ENCODE peak calls at places on chromosomes 16 and 17, in four cellular contexts. R, D, F and S are unnamed samples.

GRCh38 chr16:71784093-71784492 is 24.5 kb downstream of the AP1G1 start:
- DNase-seq in R (no peak), D (no peak), F (no peak), S (no peak)

GRCh38 chr17:1709971-1710806 is at the start of gene TLCD2:
- DNase-seq in R (peak), D (peak), F (peak), S (no peak)

GRCh38 chr16:1964046-1964505 is 550 bp downstream of the RPS2 start:
- DNase-seq in R (no peak), D (peak), F (no peak), S (no peak)

GRCh38 chr17:14320734-14321475 is 20.0 kb downstream of the HS3ST3B1 start:
- DNase-seq in R (no peak), D (no peak), F (no peak), S (no peak)

GRCh38 chr16:58678716-58679115 is 5.9 kb downstream of the SLC38A7 start:
- DNase-seq in R (no peak), D (no peak), F (no peak), S (no peak)

GRCh38 chr16:69932228-69932627 is 18.9 kb upstream of the CLEC18A start:
- DNase-seq in R (no peak), D (no peak), F (no peak), S (no peak)

GRCh38 chr17:17694229-17695081 is 13.2 kb downstream of the RAI1 start:
- DNase-seq in R (peak), D (peak), F (peak), S (no peak)

GRCh38 chr17:78940708-78941107 is 15.5 kb upstream of the TIMP2 start:
- DNase-seq in R (no peak), D (no peak), F (no peak), S (no peak)

GRCh38 chr17:81044428-81044763 is 9.4 kb downstream of the BAIAP2 start:
- DNase-seq in R (no peak), D (no peak), F (no peak), S (no peak)

GRCh38 chr17:41689497-41690299 is 1.0 kb downstream of the EIF1 start:
- DNase-seq in R (no peak), D (no peak), F (no peak), S (no peak)

GRCh38 chr16:1643521-1643920 is 31.4 kb downstream of the CRAMP1 start:
- DNase-seq in R (no peak), D (no peak), F (no peak), S (no peak)

GRCh38 chr17:13601776-13602551 is at the start of gene HS3ST3A1:
- DNase-seq in R (peak), D (peak), F (peak), S (peak)

GRCh38 chr17:34011599-34011998 is 243.5 kb upstream of the CCL2 start:
- DNase-seq in R (no peak), D (no peak), F (no peak), S (peak)

GRCh38 chr17:78401246-78401645 is 22.8 kb downstream of the PGS1 start:
- DNase-seq in R (peak), D (peak), F (no peak), S (no peak)

GRCh38 chr17:59634632-59635561 is 15.2 kb downstream of the CLTC start:
- DNase-seq in R (no peak), D (no peak), F (no peak), S (no peak)

GRCh38 chr17:82314012-82314720 is 3.2 kb downstream of the CD7 start:
- DNase-seq in R (no peak), D (peak), F (no peak), S (no peak)

GRCh38 chr16:58471209-58471975 is 28.6 kb upstream of the NDRG4 start:
- DNase-seq in R (no peak), D (no peak), F (no peak), S (no peak)

GRCh38 chr16:81175325-81175891 is 63.1 kb upstream of the BCO1 start:
- DNase-seq in R (peak), D (no peak), F (no peak), S (no peak)

GRCh38 chr17:36920032-36921000 is 17.0 kb upstream of the LHX1 start:
- DNase-seq in R (peak), D (no peak), F (no peak), S (no peak)

GRCh38 chr17:58997756-58998553 is 108.7 kb downstream of the TRIM37 start:
- DNase-seq in R (no peak), D (no peak), F (no peak), S (no peak)

GRCh38 chr16:3770530-3770929 is 53.2 kb upstream of the TRAP1 start:
- DNase-seq in R (no peak), D (peak), F (no peak), S (no peak)

GRCh38 chr16:2447920-2448583 is 11.9 kb upstream of the TEDC2 start:
- DNase-seq in R (no peak), D (no peak), F (no peak), S (no peak)

GRCh38 chr17:47621293-47622178 is 28.2 kb upstream of the KPNB1 start:
- DNase-seq in R (peak), D (no peak), F (no peak), S (peak)

GRCh38 chr16:71711789-71712188 is 12.7 kb downstream of the PHLPP2 start:
- DNase-seq in R (no peak), D (no peak), F (no peak), S (no peak)

GRCh38 chr17:82670661-82671060 is 22.4 kb upstream of the WDR45B start:
- DNase-seq in R (no peak), D (peak), F (no peak), S (no peak)

GRCh38 chr17:49162866-49163265 is 30.3 kb downstream of the B4GALNT2 start:
- DNase-seq in R (no peak), D (no peak), F (no peak), S (no peak)

GRCh38 chr17:33389506-33390141 is 96.5 kb upstream of the ASIC2 start:
- DNase-seq in R (peak), D (no peak), F (no peak), S (no peak)

GRCh38 chr17:65888649-65889048 is 303.3 kb downstream of the CEP112 start:
- DNase-seq in R (no peak), D (no peak), F (no peak), S (no peak)

GRCh38 chr17:49928826-49929475 is 40.0 kb upstream of the DLX4 start:
- DNase-seq in R (peak), D (no peak), F (no peak), S (no peak)

DNA sequence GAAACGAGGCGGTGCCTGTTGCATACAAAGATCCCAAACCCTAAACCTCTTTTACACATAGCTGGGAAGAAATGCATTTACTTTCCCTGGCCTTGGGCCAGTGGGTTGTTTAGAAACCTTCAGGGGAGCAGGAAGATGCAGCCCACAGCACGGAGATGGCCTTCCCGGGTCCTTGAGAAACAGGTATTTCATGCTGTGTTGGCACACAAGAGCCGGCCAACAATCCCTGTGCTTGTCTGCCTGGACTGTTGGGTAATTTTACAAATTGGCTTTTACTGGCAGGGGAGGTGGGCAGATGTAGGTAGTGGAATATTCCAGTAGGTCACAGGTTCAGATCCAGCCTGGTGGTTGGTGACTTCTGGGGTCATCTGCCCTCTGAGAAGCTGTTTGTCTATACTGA is 148.0 kb downstream of the FOXL1 start:
- DNase-seq in R (no peak), D (no peak), F (no peak), S (no peak)
- TF ChIP-seq CTCF in R (no peak), D (no peak), F (no peak), S (no peak)

GRCh38 chr17:7334938-7335538 is 1.3 kb upstream of the ACAP1 start:
- DNase-seq in R (no peak), D (peak), F (no peak), S (no peak)

GRCh38 chr17:7341842-7342241 is 5.5 kb downstream of the ACAP1 start:
- DNase-seq in R (no peak), D (no peak), F (no peak), S (no peak)

GRCh38 chr17:7336240-7337175 is at the start of gene ACAP1:
- DNase-seq in R (no peak), D (no peak), F (no peak), S (no peak)

GRCh38 chr17:7343250-7343649 is 6.9 kb downstream of the ACAP1 start:
- DNase-seq in R (no peak), D (no peak), F (no peak), S (no peak)

GRCh38 chr17:7340179-7340578 is 3.9 kb downstream of the ACAP1 start:
- DNase-seq in R (no peak), D (no peak), F (no peak), S (no peak)
- TF ChIP-seq CTCF in R (no peak), D (no peak), F (no peak), S (no peak)

DNA sequence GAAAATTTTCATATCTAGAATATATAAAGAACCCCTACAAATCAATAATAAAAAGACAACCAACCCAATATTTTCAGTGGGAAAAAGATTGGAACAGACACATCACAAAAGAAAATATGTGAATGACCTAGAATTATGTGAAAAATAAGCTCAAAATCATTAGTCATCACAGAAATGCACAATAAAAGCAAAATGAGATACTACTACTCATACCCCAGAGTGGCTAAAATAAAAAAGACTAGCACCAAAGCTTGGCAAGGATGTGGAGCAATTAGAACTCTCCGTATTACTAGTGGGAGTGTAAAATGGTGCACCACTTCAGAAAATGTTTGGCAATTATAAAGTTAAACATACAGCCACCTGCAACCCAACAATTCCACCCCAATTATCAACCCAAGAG is 48.0 kb upstream of the CDH5 start:
- DNase-seq in R (no peak), D (no peak), F (no peak), S (no peak)
- TF ChIP-seq CTCF in R (no peak), D (no peak), F (no peak), S (no peak)

GRCh38 chr16:88608076-88608475 is 30.3 kb upstream of the IL17C start:
- DNase-seq in R (no peak), D (no peak), F (no peak), S (no peak)

GRCh38 chr16:88613293-88613692 is 25.1 kb upstream of the IL17C start:
- DNase-seq in R (no peak), D (no peak), F (no peak), S (no peak)

GRCh38 chr16:88611220-88611821 is 27.1 kb upstream of the IL17C start:
- DNase-seq in R (no peak), D (no peak), F (no peak), S (no peak)

GRCh38 chr16:88606146-88606757 is 32.1 kb upstream of the IL17C start:
- DNase-seq in R (no peak), D (no peak), F (no peak), S (no peak)

DNA sequence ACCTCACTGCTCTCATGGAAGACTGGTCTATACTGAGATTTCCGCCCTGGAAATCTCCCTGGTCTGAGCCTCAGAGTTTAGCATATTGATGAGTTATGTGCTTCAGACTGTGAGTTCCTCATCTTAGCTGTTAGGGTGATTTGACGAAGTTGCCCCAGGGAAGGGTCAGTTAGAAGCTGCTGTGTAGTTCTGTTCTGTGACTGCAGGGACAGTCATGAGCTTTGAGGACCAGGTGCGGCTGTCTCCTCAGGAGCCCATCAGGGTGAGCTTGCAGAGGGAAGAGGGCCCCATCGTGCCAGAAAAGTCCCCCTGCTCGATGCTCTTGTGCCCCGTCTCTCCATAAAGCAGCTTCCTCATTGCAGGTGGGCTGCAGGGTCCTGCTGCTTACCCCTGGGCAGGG is 28.3 kb upstream of the IL17C start:
- DNase-seq in R (no peak), D (no peak), F (no peak), S (no peak)
- TF ChIP-seq CTCF in R (no peak), D (no peak), F (peak), S (no peak)

DNA sequence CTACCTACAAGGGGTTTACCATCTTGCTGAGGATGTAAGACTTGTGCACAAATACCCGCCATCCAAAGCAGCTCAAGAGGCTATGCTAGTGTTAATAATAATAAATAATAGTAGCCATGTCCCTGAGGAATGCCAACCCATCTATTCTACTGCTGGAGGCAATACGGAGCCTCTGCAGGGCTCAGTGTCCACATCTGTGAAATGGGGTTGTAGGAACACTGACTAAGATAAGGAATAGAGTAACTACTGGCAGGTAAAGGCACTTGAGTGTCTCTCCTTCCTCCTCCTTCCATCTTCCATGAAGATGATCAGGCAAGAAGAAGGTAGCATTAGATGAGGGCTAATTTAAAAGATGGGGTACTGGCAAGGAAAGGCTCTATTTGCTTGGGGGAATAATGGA is 295.3 kb downstream of the SLC39A11 start:
- DNase-seq in R (no peak), D (no peak), F (no peak), S (no peak)
- TF ChIP-seq CTCF in R (no peak), D (no peak), F (no peak), S (no peak)

DNA sequence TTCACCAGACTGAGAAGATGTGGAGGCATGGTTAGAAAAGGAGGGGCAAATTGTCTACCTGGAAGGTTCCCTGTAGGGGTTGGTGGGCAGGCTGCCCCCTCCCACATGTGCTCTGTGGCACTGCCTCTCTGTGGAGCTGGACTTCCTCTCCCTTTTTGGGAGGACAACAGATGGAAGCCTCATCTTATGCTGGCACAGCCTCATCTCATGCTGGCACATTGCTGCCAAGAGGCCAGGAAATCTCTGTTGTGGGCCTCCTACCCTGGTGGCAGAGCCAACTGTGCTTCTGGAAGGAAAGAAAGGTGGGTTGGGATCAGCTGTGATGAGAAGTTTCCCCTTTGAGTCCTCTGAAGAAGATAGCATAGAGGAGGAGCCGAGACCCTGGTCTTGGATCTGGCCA is 19.7 kb upstream of the BRD7 start:
- DNase-seq in R (no peak), D (no peak), F (no peak), S (no peak)
- TF ChIP-seq CTCF in R (no peak), D (no peak), F (no peak), S (no peak)

GRCh38 chr16:46714797-46715591 is 25.5 kb downstream of the ORC6 start:
- DNase-seq in R (no peak), D (no peak), F (no peak), S (no peak)
- TF ChIP-seq CTCF in R (no peak), D (no peak), F (no peak), S (no peak)

GRCh38 chr16:30521873-30522641 is 4.3 kb downstream of the ZNF768 start:
- DNase-seq in R (no peak), D (no peak), F (no peak), S (no peak)

GRCh38 chr16:30515275-30515674 is 11.1 kb downstream of the ZNF768 start:
- DNase-seq in R (no peak), D (no peak), F (no peak), S (no peak)

GRCh38 chr16:30521476-30521872 is 4.9 kb downstream of the ZNF768 start:
- DNase-seq in R (no peak), D (no peak), F (no peak), S (no peak)

GRCh38 chr16:30519120-30520049 is 7.0 kb downstream of the ZNF768 start:
- DNase-seq in R (no peak), D (no peak), F (no peak), S (no peak)

DNA sequence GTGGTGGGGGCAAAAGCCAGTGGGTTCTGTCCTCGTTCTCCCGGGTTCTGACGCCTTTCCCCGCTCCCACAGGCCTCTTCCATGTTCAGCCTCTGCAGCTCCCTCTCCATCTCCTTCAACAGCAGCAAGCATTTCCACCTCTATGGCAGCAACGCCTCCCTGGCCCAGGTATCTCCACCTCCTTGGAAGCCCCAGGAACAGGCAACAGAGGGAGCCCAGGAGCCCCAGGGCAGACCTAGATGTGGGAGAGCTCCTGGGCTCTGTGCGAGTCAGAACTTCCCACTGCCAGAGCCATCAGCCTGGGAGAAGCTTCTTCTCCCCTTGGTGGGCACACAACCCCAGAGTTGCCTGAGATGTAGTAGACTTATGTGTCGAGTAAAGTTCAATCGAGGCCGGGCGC is 7.8 kb downstream of the ZNF768 start:
- DNase-seq in R (no peak), D (no peak), F (no peak), S (no peak)
- TF ChIP-seq CTCF in R (no peak), D (no peak), F (no peak), S (no peak)

GRCh38 chr17:46025060-46025459 is 26.0 kb downstream of the STH start:
- DNase-seq in R (no peak), D (peak), F (no peak), S (no peak)

GRCh38 chr17:46026045-46026814 is 27.2 kb downstream of the STH start:
- DNase-seq in R (no peak), D (peak), F (no peak), S (no peak)

GRCh38 chr17:46024590-46024989 is 25.5 kb downstream of the STH start:
- DNase-seq in R (no peak), D (peak), F (no peak), S (no peak)

GRCh38 chr17:46026815-46027125 is 27.7 kb downstream of the STH start:
- DNase-seq in R (no peak), D (no peak), F (no peak), S (no peak)

DNA sequence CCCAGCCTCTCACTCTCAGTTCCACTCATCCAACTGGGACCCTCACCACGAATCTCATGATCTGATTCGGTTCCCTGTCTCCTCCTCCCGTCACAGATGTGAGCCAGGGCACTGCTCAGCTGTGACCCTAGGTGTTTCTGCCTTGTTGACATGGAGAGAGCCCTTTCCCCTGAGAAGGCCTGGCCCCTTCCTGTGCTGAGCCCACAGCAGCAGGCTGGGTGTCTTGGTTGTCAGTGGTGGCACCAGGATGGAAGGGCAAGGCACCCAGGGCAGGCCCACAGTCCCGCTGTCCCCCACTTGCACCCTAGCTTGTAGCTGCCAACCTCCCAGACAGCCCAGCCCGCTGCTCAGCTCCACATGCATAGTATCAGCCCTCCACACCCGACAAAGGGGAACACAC is 26.5 kb downstream of the STH start:
- DNase-seq in R (no peak), D (peak), F (no peak), S (no peak)
- TF ChIP-seq CTCF in R (no peak), D (no peak), F (no peak), S (no peak)